ENCODE peak calls at places on chromosomes 4 and X, in nine cellular contexts. M, I, O, Q, L, D, C, A and J are unnamed samples.

GRCh38 chr4:7630559-7631287 is 196.0 kb upstream of the PSAPL1 start:
- DNase-seq in I (no peak), O (peak), L (peak), D (no peak), Q (no peak), C (no peak), A (peak), M (peak), J (peak)

GRCh38 chr4:140300271-140300970 is 73.0 kb upstream of the SCOC start:
- DNase-seq in O (peak), L (no peak), M (peak), Q (no peak), D (no peak), A (peak), C (no peak), I (no peak), J (peak)

GRCh38 chr4:139552506-139552905 is 3.5 kb downstream of the SETD7 start:
- DNase-seq in D (no peak), I (no peak), C (no peak), L (no peak), Q (no peak), A (peak), O (no peak), M (no peak), J (peak)

GRCh38 chrX:43822015-43822414 is 60.2 kb downstream of the MAOB start:
- DNase-seq in O (no peak), A (peak), L (no peak), Q (no peak), D (no peak), M (peak), I (no peak), C (no peak), J (peak)

GRCh38 chrX:9171841-9172240 is 137.9 kb upstream of the FAM9B start:
- DNase-seq in C (no peak), I (no peak), D (no peak), A (peak), L (no peak), M (no peak), Q (no peak), O (no peak), J (no peak)

GRCh38 chr4:6087669-6088068 is 69.4 kb upstream of the C4orf50 start:
- DNase-seq in O (peak), A (peak), Q (no peak), M (peak), L (no peak), C (peak), I (no peak), D (peak), J (no peak)

GRCh38 chr4:124862261-124862660 is 149.7 kb upstream of the ANKRD50 start:
- DNase-seq in M (no peak), C (no peak), Q (no peak), A (no peak), L (no peak), D (no peak), I (no peak), O (no peak), J (peak)

GRCh38 chr4:128649575-128650205 is 159.8 kb upstream of the JADE1 start:
- DNase-seq in D (no peak), O (no peak), M (peak), C (no peak), Q (no peak), I (no peak), L (no peak), A (peak), J (peak)

GRCh38 chr4:84384801-84385582 is 114.1 kb downstream of the NKX6-1 start:
- DNase-seq in M (no peak), Q (no peak), I (no peak), L (no peak), D (no peak), O (no peak), A (no peak), C (no peak), J (no peak)

GRCh38 chrX:118528089-118528753 is 32.6 kb downstream of the DOCK11 start:
- DNase-seq in O (no peak), L (peak), C (no peak), A (no peak), M (no peak), D (no peak), Q (peak), I (no peak), J (no peak)

GRCh38 chr4:54433686-54434085 is 204.6 kb downstream of the PDGFRA start:
- DNase-seq in M (no peak), L (no peak), C (no peak), O (no peak), A (peak), Q (no peak), I (no peak), D (no peak), J (no peak)

GRCh38 chr4:2303686-2304320 is 41.9 kb upstream of the MXD4 start:
- DNase-seq in O (no peak), M (no peak), I (peak), A (no peak), C (no peak), D (no peak), Q (no peak), L (no peak), J (no peak)

GRCh38 chrX:49209434-49210251 is 9.7 kb upstream of the SYP start:
- DNase-seq in Q (no peak), L (no peak), O (no peak), C (no peak), M (no peak), D (no peak), A (no peak), I (no peak), J (no peak)

GRCh38 chrX:102835504-102836146 is 101.4 kb upstream of the RAB40AL start:
- DNase-seq in M (no peak), L (no peak), O (peak), C (no peak), A (peak), D (no peak), Q (no peak), I (no peak), J (peak)

GRCh38 chr4:138553001-138553845 is 311.1 kb upstream of the SLC7A11 start:
- DNase-seq in A (no peak), I (no peak), D (no peak), M (no peak), L (no peak), C (no peak), Q (no peak), O (no peak), J (no peak)

GRCh38 chr4:3302786-3303444 is 10.1 kb downstream of the RGS12 start:
- DNase-seq in A (no peak), Q (no peak), M (no peak), L (peak), D (no peak), O (no peak), C (no peak), I (peak), J (no peak)

GRCh38 chrX:79138658-79139241 is 5.7 kb upstream of the GPR174 start:
- DNase-seq in C (no peak), L (no peak), I (no peak), A (no peak), M (no peak), O (no peak), Q (no peak), D (no peak), J (no peak)

GRCh38 chr4:147103403-147103946 is 157.8 kb upstream of the TTC29 start:
- DNase-seq in M (peak), D (no peak), A (peak), Q (no peak), O (no peak), I (no peak), L (no peak), C (no peak), J (peak)

GRCh38 chr4:89703831-89704230 is 133.1 kb downstream of the SNCA start:
- DNase-seq in Q (no peak), M (peak), L (no peak), A (no peak), O (no peak), C (no peak), I (no peak), D (no peak), J (no peak)

GRCh38 chrX:68916891-68917290 is 88.1 kb downstream of the EFNB1 start:
- DNase-seq in D (no peak), M (no peak), I (no peak), C (no peak), O (no peak), A (no peak), L (no peak), Q (no peak), J (no peak)

GRCh38 chrX:131675596-131676194 is 131.8 kb downstream of the OR13H1 start:
- DNase-seq in I (no peak), Q (no peak), M (peak), D (no peak), A (peak), L (no peak), O (peak), C (peak), J (peak)

GRCh38 chrX:130893356-130894085 is 9.5 kb downstream of the ENOX2 start:
- DNase-seq in O (no peak), M (no peak), Q (no peak), I (no peak), L (no peak), A (no peak), D (no peak), C (no peak), J (no peak)

GRCh38 chrX:69388526-69388925 is 115.6 kb upstream of the NALF2 start:
- DNase-seq in M (no peak), A (no peak), D (no peak), L (no peak), I (no peak), C (no peak), Q (no peak), O (no peak), J (no peak)